ENCODE peak calls at places on chromosome 2, in six cellular contexts. L is glutamatergic neuron, P is fibroblast of lung, I is cardiac muscle cell, Z is uterus, Q is HL-60. S is an unnamed sample.
A peak's percentile ranks its signal among the peaks of the same experiment; 100 is the strongest.

GRCh38 chr2:173760553-173760952 is 204.6 kb downstream of the SP3 start:
- DNase-seq in I (no peak), P (peak; percentile 53), Z (no peak), Q (no peak), L (no peak), S (no peak)

GRCh38 chr2:121907905-121908304 is 152.5 kb downstream of the TSN start:
- DNase-seq in L (no peak), P (no peak), I (peak; percentile 11), Z (no peak), Q (no peak), S (no peak)

GRCh38 chr2:215556979-215557378 is 121.1 kb upstream of the FN1 start:
- DNase-seq in L (no peak), P (peak; percentile 53), Z (no peak), Q (no peak), I (no peak), S (no peak)

GRCh38 chr2:191643425-191643824 is 34.5 kb upstream of the NABP1 start:
- DNase-seq in Q (no peak), I (peak; percentile 23), Z (no peak), P (no peak), L (no peak), S (no peak)

GRCh38 chr2:118430510-118431187 is 342.4 kb downstream of the INSIG2 start:
- DNase-seq in Z (no peak), P (peak; percentile 4), Q (no peak), I (no peak), L (no peak), S (no peak)

GRCh38 chr2:235694721-235695601 is 201.1 kb downstream of the AGAP1 start:
- DNase-seq in I (peak; percentile 32), Z (no peak), Q (no peak), L (peak; percentile 8), P (peak; percentile 15), S (no peak)

GRCh38 chr2:42827647-42828486 is 35.5 kb upstream of the HAAO start:
- DNase-seq in Q (peak; percentile 58), P (peak; percentile 83), L (peak; percentile 94), Z (peak; percentile 92), I (peak; percentile 95), S (peak; percentile 86)

GRCh38 chr2:100470898-100471514 is 724 bp downstream of the NMS start:
- DNase-seq in Q (no peak), I (peak; percentile 78), L (no peak), Z (no peak), P (peak; percentile 5), S (no peak)

GRCh38 chr2:212831671-212832199 is 293.1 kb upstream of the ERBB4 start:
- DNase-seq in P (no peak), Q (no peak), I (no peak), Z (peak; percentile 10), L (no peak), S (peak; percentile 3)

GRCh38 chr2:9408641-9409151 is 14.6 kb downstream of the ITGB1BP1 start:
- DNase-seq in L (no peak), Q (no peak), P (no peak), I (no peak), Z (no peak), S (no peak)

GRCh38 chr2:191249131-191249813 is 4.1 kb downstream of the MYO1B start:
- DNase-seq in Q (no peak), P (peak; percentile 34), L (no peak), Z (no peak), I (no peak), S (no peak)

GRCh38 chr2:104859310-104860130 is 5.6 kb downstream of the POU3F3 start:
- DNase-seq in I (no peak), L (no peak), P (no peak), Z (no peak), Q (no peak), S (no peak)

GRCh38 chr2:61705625-61706024 is 148.2 kb downstream of the FAM161A start:
- DNase-seq in L (no peak), I (no peak), Q (no peak), P (no peak), Z (no peak), S (no peak)

GRCh38 chr2:101766871-101767739 is 69.6 kb downstream of the MAP4K4 start:
- DNase-seq in P (peak; percentile 67), Q (no peak), L (no peak), I (peak; percentile 52), Z (no peak), S (no peak)

GRCh38 chr2:219596954-219597551 is 604 bp upstream of the STK11IP start:
- DNase-seq in Q (no peak), Z (no peak), L (no peak), P (no peak), I (no peak), S (no peak)

GRCh38 chr2:219592721-219593120 is 4.9 kb upstream of the STK11IP start:
- DNase-seq in I (no peak), L (no peak), Z (no peak), Q (no peak), P (no peak), S (no peak)

GRCh38 chr2:219597552-219598307 is at the start of gene STK11IP:
- DNase-seq in Z (peak; percentile 98), L (peak; percentile 96), I (peak; percentile 97), P (peak; percentile 97), Q (peak; percentile 93), S (peak; percentile 96)

GRCh38 chr2:219593154-219593553 is 4.5 kb upstream of the STK11IP start:
- DNase-seq in L (no peak), Z (no peak), Q (no peak), P (no peak), I (no peak), S (no peak)

GRCh38 chr2:219595250-219595649 is 2.4 kb upstream of the STK11IP start:
- DNase-seq in I (peak; percentile 72), Q (no peak), Z (no peak), L (no peak), P (no peak), S (no peak)
- TF ChIP-seq CTCF in I (no peak), Q (no peak), Z (no peak), L (no peak), P (no peak), S (no peak)

DNA sequence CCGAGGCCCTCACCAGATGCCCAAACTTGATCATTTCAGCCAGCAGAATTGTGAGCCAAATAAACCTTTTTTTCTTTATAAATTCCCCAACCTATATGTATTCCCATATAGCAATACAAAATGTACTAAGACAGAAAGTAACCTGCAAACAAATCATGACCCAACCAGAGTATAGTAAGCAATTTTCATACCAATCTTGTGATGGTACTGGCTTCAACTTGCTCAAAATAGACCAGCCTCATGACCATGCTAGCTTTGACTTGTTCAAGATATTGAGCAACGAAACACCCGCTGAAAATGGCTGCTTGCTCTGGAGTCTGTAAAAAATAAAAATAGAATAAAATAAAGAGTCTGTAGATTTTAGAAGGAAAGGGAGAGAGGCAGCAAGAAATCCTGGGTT is 97.6 kb downstream of the C1D start:
- DNase-seq in P (no peak), Z (no peak), L (no peak), I (no peak), Q (no peak), S (no peak)
- TF ChIP-seq CTCF in P (no peak), Z (no peak), L (no peak), I (no peak), Q (no peak), S (no peak)

GRCh38 chr2:240586198-240586918 is at the start of gene CAPN10:
- DNase-seq in Q (peak; percentile 92), P (peak; percentile 93), Z (peak; percentile 97), I (peak; percentile 99), L (peak; percentile 98), S (peak; percentile 95)
- TF ChIP-seq CTCF in Q (no peak), P (no peak), Z (no peak), I (no peak), L (no peak), S (no peak)

DNA sequence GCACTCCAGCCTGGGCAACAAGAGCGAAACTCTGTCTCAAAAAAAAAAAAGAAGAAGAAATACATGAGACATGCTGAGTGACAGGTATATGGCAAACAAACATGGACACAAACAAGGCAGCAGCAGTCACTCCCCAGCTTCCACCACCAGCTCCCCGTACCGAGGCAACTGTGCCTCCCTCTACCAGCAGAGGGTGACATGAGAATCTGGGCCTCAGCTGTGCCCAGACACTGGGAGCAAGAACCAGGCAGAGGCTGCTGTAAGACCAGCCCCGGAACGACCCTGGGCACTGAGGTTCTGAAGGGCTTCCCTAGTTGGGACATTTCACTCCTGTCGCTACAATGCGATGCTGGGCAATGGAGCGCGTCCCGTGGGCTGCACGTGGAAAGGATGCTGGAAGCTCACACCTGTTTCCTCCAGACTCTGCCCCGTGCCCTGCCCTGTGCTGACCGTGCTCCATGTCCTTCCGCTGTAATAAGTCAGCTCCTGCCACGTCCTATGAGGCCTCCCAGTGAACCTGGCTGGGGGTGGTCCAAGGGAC is 37.1 kb downstream of the BOK start:
- DNase-seq in I (peak; percentile 24), P (no peak), Q (no peak), L (no peak), Z (no peak), S (no peak)
- TF ChIP-seq CTCF in I (peak; percentile 55), P (peak; percentile 13), Q (peak; percentile 5), L (no peak), Z (no peak), S (no peak)

GRCh38 chr2:160493227-160494028 is at the start of gene RBMS1:
- DNase-seq in I (peak; percentile 85), Z (peak; percentile 61), Q (no peak), L (peak; percentile 86), P (peak; percentile 66), S (peak; percentile 22)

GRCh38 chr2:160492401-160493226 is 993 bp downstream of the RBMS1 start:
- DNase-seq in L (peak; percentile 85), Q (no peak), Z (peak; percentile 80), P (peak; percentile 72), I (peak; percentile 95), S (no peak)

GRCh38 chr2:160491922-160492371 is 1.7 kb downstream of the RBMS1 start:
- DNase-seq in P (peak; percentile 81), Z (peak; percentile 18), Q (no peak), I (no peak), L (no peak), S (no peak)

GRCh38 chr2:160490760-160491367 is 2.7 kb downstream of the RBMS1 start:
- DNase-seq in Z (no peak), Q (no peak), I (no peak), P (peak; percentile 28), L (no peak), S (no peak)

DNA sequence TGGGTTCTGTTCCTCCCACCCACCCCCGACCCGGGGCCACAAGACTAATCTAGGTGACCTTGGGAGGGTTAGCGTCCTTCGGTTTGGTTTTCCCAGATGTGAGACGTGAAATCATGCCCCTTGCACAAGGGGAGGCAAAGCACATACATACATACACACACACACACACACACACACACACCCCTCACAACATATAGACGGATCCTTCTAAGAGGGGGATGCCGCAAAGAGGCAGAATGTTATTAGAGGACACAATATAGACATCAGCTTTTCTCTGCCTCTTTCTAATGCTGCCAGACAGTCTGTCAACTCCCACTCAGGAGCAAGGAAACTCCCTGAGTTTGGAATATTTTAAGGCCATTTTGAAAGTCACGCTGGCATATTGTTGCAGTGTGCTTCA is 636 bp upstream of the RBMS1 start:
- DNase-seq in I (peak; percentile 36), L (no peak), Z (peak; percentile 23), Q (no peak), P (peak; percentile 47), S (no peak)
- TF ChIP-seq CTCF in I (no peak), L (no peak), Z (no peak), Q (no peak), P (no peak), S (no peak)

GRCh38 chr2:55902429-55902828 is 21.2 kb downstream of the EFEMP1 start:
- DNase-seq in P (no peak), L (no peak), I (no peak), Q (no peak), Z (no peak), S (no peak)
- TF ChIP-seq CTCF in P (no peak), L (no peak), I (no peak), Q (no peak), Z (no peak), S (no peak)

S was measured in GM10248.